ENCODE peak calls at places on chromosome 3, in ten cellular contexts. One of them, this sample, is unnamed.

GRCh38 chr3:30538787-30539186 is 67.6 kb upstream of the TGFBR2 start:
- DNase-seq in PC-3: peak; percentile 96
- DNase-seq in GM12865: no peak
- DNase-seq in A549: peak; percentile 18
- DNase-seq in thyroid gland: no peak
- DNase-seq in hepatocyte: no peak
- DNase-seq in BJ: peak; percentile 67
- DNase-seq in CD4-positive, alpha-beta memory T cell: no peak
- DNase-seq in HepG2: no peak
- DNase-seq in fibroblast of pulmonary artery: peak; percentile 88
- DNase-seq in this sample: no peak

GRCh38 chr3:182124187-182124586 is 412.5 kb downstream of the SOX2 start:
- DNase-seq in PC-3: no peak
- DNase-seq in GM12865: no peak
- DNase-seq in A549: no peak
- DNase-seq in thyroid gland: no peak
- DNase-seq in hepatocyte: no peak
- DNase-seq in BJ: no peak
- DNase-seq in CD4-positive, alpha-beta memory T cell: no peak
- DNase-seq in HepG2: no peak
- DNase-seq in fibroblast of pulmonary artery: no peak
- DNase-seq in this sample: no peak

GRCh38 chr3:28050895-28051294 is 190.5 kb upstream of the CMC1 start:
- DNase-seq in PC-3: peak; percentile 97
- DNase-seq in GM12865: peak; percentile 33
- DNase-seq in A549: peak; percentile 47
- DNase-seq in thyroid gland: no peak
- DNase-seq in hepatocyte: peak; percentile 82
- DNase-seq in BJ: no peak
- DNase-seq in CD4-positive, alpha-beta memory T cell: peak; percentile 14
- DNase-seq in HepG2: peak; percentile 54
- DNase-seq in fibroblast of pulmonary artery: peak; percentile 27
- DNase-seq in this sample: no peak

GRCh38 chr3:88031543-88032148 is 27.2 kb downstream of the CGGBP1 start:
- DNase-seq in PC-3: peak; percentile 49
- DNase-seq in GM12865: peak; percentile 53
- DNase-seq in A549: peak; percentile 19
- DNase-seq in thyroid gland: peak; percentile 11
- DNase-seq in hepatocyte: no peak
- DNase-seq in BJ: peak; percentile 1
- DNase-seq in CD4-positive, alpha-beta memory T cell: peak; percentile 58
- DNase-seq in HepG2: no peak
- DNase-seq in fibroblast of pulmonary artery: peak; percentile 36
- DNase-seq in this sample: no peak

GRCh38 chr3:73547427-73548036 is 77.2 kb downstream of the PDZRN3 start:
- DNase-seq in PC-3: no peak
- DNase-seq in GM12865: no peak
- DNase-seq in A549: no peak
- DNase-seq in thyroid gland: no peak
- DNase-seq in hepatocyte: peak; percentile 67
- DNase-seq in BJ: peak; percentile 94
- DNase-seq in CD4-positive, alpha-beta memory T cell: no peak
- DNase-seq in HepG2: no peak
- DNase-seq in fibroblast of pulmonary artery: peak; percentile 80
- DNase-seq in this sample: no peak

GRCh38 chr3:52001443-52001974 is 5.8 kb upstream of the RPL29 start:
- DNase-seq in PC-3: peak; percentile 85
- DNase-seq in GM12865: peak; percentile 88
- DNase-seq in A549: peak; percentile 85
- DNase-seq in thyroid gland: peak; percentile 74
- DNase-seq in hepatocyte: peak; percentile 85
- DNase-seq in BJ: no peak
- DNase-seq in CD4-positive, alpha-beta memory T cell: peak; percentile 81
- DNase-seq in HepG2: peak; percentile 78
- DNase-seq in fibroblast of pulmonary artery: peak; percentile 61
- DNase-seq in this sample: peak; percentile 77

GRCh38 chr3:13495921-13496723 is 16.0 kb downstream of the HDAC11 start:
- DNase-seq in PC-3: peak; percentile 92
- DNase-seq in GM12865: peak; percentile 75
- DNase-seq in A549: peak; percentile 59
- DNase-seq in thyroid gland: peak; percentile 84
- DNase-seq in hepatocyte: peak; percentile 90
- DNase-seq in BJ: no peak
- DNase-seq in CD4-positive, alpha-beta memory T cell: peak; percentile 63
- DNase-seq in HepG2: peak; percentile 49
- DNase-seq in fibroblast of pulmonary artery: peak; percentile 89
- DNase-seq in this sample: peak; percentile 45

GRCh38 chr3:171809513-171810277 is 588 bp downstream of the PLD1 start:
- DNase-seq in PC-3: peak; percentile 77
- DNase-seq in GM12865: peak; percentile 77
- DNase-seq in A549: peak; percentile 67
- DNase-seq in thyroid gland: no peak
- DNase-seq in hepatocyte: peak; percentile 89
- DNase-seq in BJ: peak; percentile 80
- DNase-seq in CD4-positive, alpha-beta memory T cell: peak; percentile 57
- DNase-seq in HepG2: peak; percentile 70
- DNase-seq in fibroblast of pulmonary artery: peak; percentile 96
- DNase-seq in this sample: peak; percentile 35

GRCh38 chr3:125078961-125079674 is 23.3 kb upstream of the HEG1 start:
- DNase-seq in PC-3: peak; percentile 46
- DNase-seq in GM12865: no peak
- DNase-seq in A549: no peak
- DNase-seq in thyroid gland: no peak
- DNase-seq in hepatocyte: no peak
- DNase-seq in BJ: no peak
- DNase-seq in CD4-positive, alpha-beta memory T cell: no peak
- DNase-seq in HepG2: no peak
- DNase-seq in fibroblast of pulmonary artery: no peak
- DNase-seq in this sample: no peak

GRCh38 chr3:189288348-189289235 is 116.8 kb downstream of the TPRG1 start:
- DNase-seq in PC-3: no peak
- DNase-seq in GM12865: peak; percentile 83
- DNase-seq in A549: no peak
- DNase-seq in thyroid gland: no peak
- DNase-seq in hepatocyte: no peak
- DNase-seq in BJ: no peak
- DNase-seq in CD4-positive, alpha-beta memory T cell: no peak
- DNase-seq in HepG2: no peak
- DNase-seq in fibroblast of pulmonary artery: no peak
- DNase-seq in this sample: no peak

GRCh38 chr3:53046171-53047170 is 598 bp upstream of the SFMBT1 start:
- DNase-seq in PC-3: no peak
- DNase-seq in GM12865: peak; percentile 84
- DNase-seq in A549: peak; percentile 61
- DNase-seq in thyroid gland: peak; percentile 58
- DNase-seq in hepatocyte: peak; percentile 72
- DNase-seq in BJ: no peak
- DNase-seq in CD4-positive, alpha-beta memory T cell: peak; percentile 69
- DNase-seq in HepG2: no peak
- DNase-seq in fibroblast of pulmonary artery: peak; percentile 18
- DNase-seq in this sample: peak; percentile 41

GRCh38 chr3:14787630-14788029 is 31.1 kb upstream of the FGD5 start:
- DNase-seq in PC-3: no peak
- DNase-seq in GM12865: no peak
- DNase-seq in A549: no peak
- DNase-seq in thyroid gland: no peak
- DNase-seq in hepatocyte: peak; percentile 48
- DNase-seq in BJ: no peak
- DNase-seq in CD4-positive, alpha-beta memory T cell: no peak
- DNase-seq in HepG2: peak; percentile 49
- DNase-seq in fibroblast of pulmonary artery: no peak
- DNase-seq in this sample: no peak

GRCh38 chr3:29565236-29565635 is 284.4 kb downstream of the RBMS3 start:
- DNase-seq in PC-3: no peak
- DNase-seq in GM12865: no peak
- DNase-seq in A549: no peak
- DNase-seq in thyroid gland: no peak
- DNase-seq in hepatocyte: no peak
- DNase-seq in BJ: no peak
- DNase-seq in CD4-positive, alpha-beta memory T cell: no peak
- DNase-seq in HepG2: no peak
- DNase-seq in fibroblast of pulmonary artery: peak; percentile 30
- DNase-seq in this sample: no peak

GRCh38 chr3:87390318-87390717 is 113.9 kb upstream of the POU1F1 start:
- DNase-seq in PC-3: no peak
- DNase-seq in GM12865: no peak
- DNase-seq in A549: no peak
- DNase-seq in thyroid gland: no peak
- DNase-seq in hepatocyte: no peak
- DNase-seq in BJ: no peak
- DNase-seq in CD4-positive, alpha-beta memory T cell: no peak
- DNase-seq in HepG2: no peak
- DNase-seq in fibroblast of pulmonary artery: no peak
- DNase-seq in this sample: no peak

GRCh38 chr3:186320862-186321568 is 41.0 kb downstream of the DGKG start:
- DNase-seq in PC-3: peak; percentile 33
- DNase-seq in GM12865: no peak
- DNase-seq in A549: no peak
- DNase-seq in thyroid gland: no peak
- DNase-seq in hepatocyte: no peak
- DNase-seq in BJ: no peak
- DNase-seq in CD4-positive, alpha-beta memory T cell: no peak
- DNase-seq in HepG2: no peak
- DNase-seq in fibroblast of pulmonary artery: no peak
- DNase-seq in this sample: no peak

GRCh38 chr3:98553751-98554150 is 22.0 kb downstream of the GPR15 start:
- DNase-seq in PC-3: no peak
- DNase-seq in GM12865: peak; percentile 71
- DNase-seq in A549: no peak
- DNase-seq in thyroid gland: no peak
- DNase-seq in hepatocyte: no peak
- DNase-seq in BJ: no peak
- DNase-seq in CD4-positive, alpha-beta memory T cell: no peak
- DNase-seq in HepG2: no peak
- DNase-seq in fibroblast of pulmonary artery: no peak
- DNase-seq in this sample: no peak
- H3K4me3 ChIP-seq in PC-3: no peak overlapping the region
- H3K4me3 ChIP-seq in GM12865: peak overlapping the region; percentile 90
- H3K4me3 ChIP-seq in A549: no peak overlapping the region
- H3K4me3 ChIP-seq in thyroid gland: no peak overlapping the region
- H3K4me3 ChIP-seq in hepatocyte: no peak overlapping the region
- H3K4me3 ChIP-seq in BJ: no peak overlapping the region
- H3K4me3 ChIP-seq in CD4-positive, alpha-beta memory T cell: no peak overlapping the region
- H3K4me3 ChIP-seq in HepG2: no peak overlapping the region
- H3K4me3 ChIP-seq in fibroblast of pulmonary artery: no peak overlapping the region
- H3K4me3 ChIP-seq in this sample: no peak overlapping the region

GRCh38 chr3:149376728-149377407 is 581 bp downstream of the TM4SF1 start:
- DNase-seq in PC-3: peak; percentile 50
- DNase-seq in GM12865: no peak
- DNase-seq in A549: no peak
- DNase-seq in thyroid gland: peak; percentile 11
- DNase-seq in hepatocyte: no peak
- DNase-seq in BJ: no peak
- DNase-seq in CD4-positive, alpha-beta memory T cell: no peak
- DNase-seq in HepG2: no peak
- DNase-seq in fibroblast of pulmonary artery: peak; percentile 57
- DNase-seq in this sample: no peak

GRCh38 chr3:149377408-149378111 is at the start of gene TM4SF1:
- DNase-seq in PC-3: peak; percentile 98
- DNase-seq in GM12865: no peak
- DNase-seq in A549: peak; percentile 87
- DNase-seq in thyroid gland: peak; percentile 16
- DNase-seq in hepatocyte: peak; percentile 68
- DNase-seq in BJ: no peak
- DNase-seq in CD4-positive, alpha-beta memory T cell: no peak
- DNase-seq in HepG2: peak; percentile 97
- DNase-seq in fibroblast of pulmonary artery: peak; percentile 99
- DNase-seq in this sample: no peak

GRCh38 chr3:149375164-149375823 is 2.2 kb downstream of the TM4SF1 start:
- DNase-seq in PC-3: peak; percentile 46
- DNase-seq in GM12865: no peak
- DNase-seq in A549: no peak
- DNase-seq in thyroid gland: no peak
- DNase-seq in hepatocyte: no peak
- DNase-seq in BJ: no peak
- DNase-seq in CD4-positive, alpha-beta memory T cell: no peak
- DNase-seq in HepG2: no peak
- DNase-seq in fibroblast of pulmonary artery: peak; percentile 58
- DNase-seq in this sample: no peak

GRCh38 chr3:149374391-149374790 is 3.1 kb downstream of the TM4SF1 start:
- DNase-seq in PC-3: no peak
- DNase-seq in GM12865: no peak
- DNase-seq in A549: no peak
- DNase-seq in thyroid gland: no peak
- DNase-seq in hepatocyte: no peak
- DNase-seq in BJ: no peak
- DNase-seq in CD4-positive, alpha-beta memory T cell: no peak
- DNase-seq in HepG2: no peak
- DNase-seq in fibroblast of pulmonary artery: no peak
- DNase-seq in this sample: no peak

GRCh38 chr3:149375824-149376196 is 1.6 kb downstream of the TM4SF1 start:
- DNase-seq in PC-3: no peak
- DNase-seq in GM12865: no peak
- DNase-seq in A549: no peak
- DNase-seq in thyroid gland: no peak
- DNase-seq in hepatocyte: no peak
- DNase-seq in BJ: no peak
- DNase-seq in CD4-positive, alpha-beta memory T cell: no peak
- DNase-seq in HepG2: no peak
- DNase-seq in fibroblast of pulmonary artery: no peak
- DNase-seq in this sample: no peak
- H3K4me3 ChIP-seq in PC-3: peak overlapping the region; percentile 90
- H3K4me3 ChIP-seq in GM12865: no peak overlapping the region
- H3K4me3 ChIP-seq in A549: peak overlapping the region; percentile 58
- H3K4me3 ChIP-seq in thyroid gland: no peak overlapping the region
- H3K4me3 ChIP-seq in hepatocyte: peak overlapping the region; percentile 3
- H3K4me3 ChIP-seq in BJ: no peak overlapping the region
- H3K4me3 ChIP-seq in CD4-positive, alpha-beta memory T cell: no peak overlapping the region
- H3K4me3 ChIP-seq in HepG2: peak overlapping the region; percentile 82
- H3K4me3 ChIP-seq in fibroblast of pulmonary artery: peak overlapping the region; percentile 71
- H3K4me3 ChIP-seq in this sample: no peak overlapping the region

DNA sequence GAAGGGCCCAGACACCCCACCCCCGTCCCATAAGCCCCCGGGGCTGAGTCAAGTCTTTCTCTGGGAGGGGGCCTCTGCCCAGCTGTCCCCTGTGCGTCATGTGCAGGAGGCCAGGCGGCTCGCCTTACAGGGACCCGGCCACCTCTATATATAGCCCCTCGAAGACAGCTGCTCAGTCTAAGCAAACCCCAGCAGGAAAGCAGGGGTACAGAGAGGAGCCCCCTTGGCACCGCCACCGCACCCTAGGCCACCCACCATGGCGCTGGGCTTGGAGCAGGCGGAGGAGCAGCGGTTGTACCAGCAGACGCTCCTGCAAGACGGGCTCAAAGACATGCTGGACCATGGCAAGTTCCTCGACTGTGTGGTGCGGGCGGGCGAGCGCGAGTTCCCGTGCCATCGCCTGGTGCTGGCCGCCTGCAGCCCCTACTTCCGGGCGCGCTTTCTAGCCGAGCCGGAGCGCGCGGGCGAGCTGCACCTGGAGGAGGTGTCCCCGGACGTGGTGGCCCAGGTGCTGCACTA is at the start of gene KLHL40:
- DNase-seq in PC-3: no peak
- DNase-seq in GM12865: no peak
- DNase-seq in A549: no peak
- DNase-seq in thyroid gland: no peak
- DNase-seq in hepatocyte: no peak
- DNase-seq in BJ: no peak
- DNase-seq in CD4-positive, alpha-beta memory T cell: no peak
- DNase-seq in HepG2: no peak
- DNase-seq in fibroblast of pulmonary artery: no peak
- DNase-seq in this sample: no peak
- H3K4me3 ChIP-seq in PC-3: no peak within 1 kb of the TSS
- H3K4me3 ChIP-seq in GM12865: no peak within 1 kb of the TSS
- H3K4me3 ChIP-seq in A549: no peak within 1 kb of the TSS
- H3K4me3 ChIP-seq in thyroid gland: no peak within 1 kb of the TSS
- H3K4me3 ChIP-seq in hepatocyte: no peak within 1 kb of the TSS
- H3K4me3 ChIP-seq in BJ: no peak within 1 kb of the TSS
- H3K4me3 ChIP-seq in CD4-positive, alpha-beta memory T cell: no peak within 1 kb of the TSS
- H3K4me3 ChIP-seq in HepG2: no peak within 1 kb of the TSS
- H3K4me3 ChIP-seq in fibroblast of pulmonary artery: no peak within 1 kb of the TSS
- H3K4me3 ChIP-seq in this sample: no peak within 1 kb of the TSS

GRCh38 chr3:117285721-117286120 is 576.1 kb downstream of the TUSC7 start:
- DNase-seq in PC-3: no peak
- DNase-seq in GM12865: no peak
- DNase-seq in A549: no peak
- DNase-seq in thyroid gland: no peak
- DNase-seq in hepatocyte: no peak
- DNase-seq in BJ: no peak
- DNase-seq in CD4-positive, alpha-beta memory T cell: no peak
- DNase-seq in HepG2: no peak
- DNase-seq in fibroblast of pulmonary artery: no peak
- DNase-seq in this sample: no peak
- H3K4me3 ChIP-seq in PC-3: no peak overlapping the region
- H3K4me3 ChIP-seq in GM12865: no peak overlapping the region
- H3K4me3 ChIP-seq in A549: no peak overlapping the region
- H3K4me3 ChIP-seq in thyroid gland: no peak overlapping the region
- H3K4me3 ChIP-seq in hepatocyte: no peak overlapping the region
- H3K4me3 ChIP-seq in BJ: no peak overlapping the region
- H3K4me3 ChIP-seq in CD4-positive, alpha-beta memory T cell: no peak overlapping the region
- H3K4me3 ChIP-seq in HepG2: no peak overlapping the region
- H3K4me3 ChIP-seq in fibroblast of pulmonary artery: no peak overlapping the region
- H3K4me3 ChIP-seq in this sample: no peak overlapping the region